ENCODE peak calls at places on chromosome 10, in four cellular contexts. A, I, X and G are unnamed samples.
A peak's percentile ranks its signal among the peaks of the same experiment; 100 is the strongest.

GRCh38 chr10:71475243-71475871 is 78.6 kb downstream of the CDH23 start:
- DNase-seq in A (no peak), I (peak; percentile 49), X (peak; percentile 58), G (no peak)

GRCh38 chr10:118669020-118669766 is 73.7 kb upstream of the PRLHR start:
- DNase-seq in A (no peak), I (no peak), X (no peak), G (no peak)

GRCh38 chr10:80619036-80619435 is 81.3 kb downstream of the SH2D4B start:
- DNase-seq in A (no peak), I (no peak), X (no peak), G (no peak)

GRCh38 chr10:31075434-31075833 is 43.8 kb upstream of the ZNF438 start:
- DNase-seq in A (no peak), I (no peak), X (no peak), G (no peak)

GRCh38 chr10:79608505-79609375 is 2.0 kb upstream of the SFTPA1 start:
- DNase-seq in A (no peak), I (peak; percentile 53), X (no peak), G (peak; percentile 50)

GRCh38 chr10:75111906-75112703 is 649 bp downstream of the SAMD8 start:
- DNase-seq in A (peak; percentile 62), I (peak; percentile 63), X (peak; percentile 78), G (peak; percentile 38)

GRCh38 chr10:94324609-94325233 is 38.0 kb downstream of the NOC3L start:
- DNase-seq in A (no peak), I (no peak), X (no peak), G (no peak)

GRCh38 chr10:94623572-94623971 is 60.0 kb upstream of the CYP2C18 start:
- DNase-seq in A (no peak), I (no peak), X (no peak), G (no peak)

GRCh38 chr10:101676573-101676972 is 18.4 kb downstream of the FBXW4 start:
- DNase-seq in A (no peak), I (no peak), X (no peak), G (no peak)

GRCh38 chr10:86371691-86372090 is 5.1 kb upstream of the GRID1 start:
- DNase-seq in A (no peak), I (no peak), X (peak; percentile 17), G (no peak)

GRCh38 chr10:4407783-4408182 is 418.2 kb upstream of the AKR1E2 start:
- DNase-seq in A (no peak), I (no peak), X (no peak), G (no peak)

GRCh38 chr10:60908896-60909295 is 35.1 kb downstream of the RHOBTB1 start:
- DNase-seq in A (no peak), I (no peak), X (no peak), G (no peak)

GRCh38 chr10:85612378-85612775 is 754.2 kb downstream of the GRID1 start:
- DNase-seq in A (peak; percentile 64), I (no peak), X (no peak), G (peak; percentile 84)

GRCh38 chr10:60495357-60495756 is 105.7 kb upstream of the ANK3 start:
- DNase-seq in A (no peak), I (no peak), X (no peak), G (no peak)

GRCh38 chr10:124524991-124525653 is 63.5 kb downstream of the LHPP start:
- DNase-seq in A (no peak), I (no peak), X (peak; percentile 46), G (no peak)

GRCh38 chr10:5546891-5547683 is 22.3 kb downstream of the CALML3 start:
- DNase-seq in A (no peak), I (no peak), X (peak; percentile 32), G (no peak)

GRCh38 chr10:116030576-116030975 is 242.4 kb downstream of the GFRA1 start:
- DNase-seq in A (no peak), I (no peak), X (no peak), G (no peak)

GRCh38 chr10:7829289-7829834 is 11.1 kb downstream of the TAF3 start:
- DNase-seq in A (no peak), I (no peak), X (no peak), G (no peak)

GRCh38 chr10:124734311-124735166 is 9.6 kb downstream of the FAM53B start:
- DNase-seq in A (peak; percentile 55), I (no peak), X (no peak), G (no peak)

GRCh38 chr10:1348773-1349050 is 292.5 kb downstream of the WDR37 start:
- DNase-seq in A (no peak), I (no peak), X (no peak), G (no peak)

GRCh38 chr10:120421250-120421649 is 35.8 kb upstream of the PLPP4 start:
- DNase-seq in A (no peak), I (no peak), X (no peak), G (no peak)

GRCh38 chr10:100356067-100357017 is 9.3 kb downstream of the SCD start:
- DNase-seq in A (no peak), I (no peak), X (no peak), G (no peak)

GRCh38 chr10:128324058-128324457 is 197.8 kb upstream of the MKI67 start:
- DNase-seq in A (peak; percentile 21), I (no peak), X (no peak), G (no peak)

GRCh38 chr10:123229927-123230630 is 75.9 kb downstream of the BUB3 start:
- DNase-seq in A (no peak), I (no peak), X (no peak), G (no peak)

GRCh38 chr10:60896033-60896432 is 48.0 kb downstream of the RHOBTB1 start:
- DNase-seq in A (no peak), I (no peak), X (no peak), G (no peak)

GRCh38 chr10:49403363-49403762 is 7.5 kb upstream of the DRGX start:
- DNase-seq in A (no peak), I (no peak), X (no peak), G (no peak)

GRCh38 chr10:71963351-71963755 is 842 bp upstream of the CHST3 start:
- DNase-seq in A (no peak), I (no peak), X (peak; percentile 67), G (no peak)

GRCh38 chr10:6988654-6989053 is 408.6 kb upstream of the PRKCQ start:
- DNase-seq in A (no peak), I (no peak), X (no peak), G (no peak)

GRCh38 chr10:670990-671389 is 18.5 kb downstream of the DIP2C start:
- DNase-seq in A (no peak), I (no peak), X (no peak), G (no peak)

GRCh38 chr10:125123363-125124113 is 36.8 kb downstream of the CTBP2 start:
- DNase-seq in A (no peak), I (peak; percentile 94), X (peak; percentile 88), G (no peak)

GRCh38 chr10:30647089-30647488 is 17.5 kb upstream of the LYZL2 start:
- DNase-seq in A (no peak), I (no peak), X (no peak), G (no peak)

GRCh38 chr10:112565434-112566053 is 118.5 kb downstream of the VTI1A start:
- DNase-seq in A (no peak), I (no peak), X (no peak), G (no peak)

GRCh38 chr10:91610919-91611318 is 22.0 kb downstream of the PPP1R3C start:
- DNase-seq in A (no peak), I (no peak), X (no peak), G (no peak)

GRCh38 chr10:91617073-91617580 is 15.7 kb downstream of the PPP1R3C start:
- DNase-seq in A (no peak), I (no peak), X (no peak), G (no peak)

GRCh38 chr10:91616124-91616523 is 16.7 kb downstream of the PPP1R3C start:
- DNase-seq in A (no peak), I (no peak), X (no peak), G (no peak)

GRCh38 chr10:91613411-91614253 is 19.2 kb downstream of the PPP1R3C start:
- DNase-seq in A (no peak), I (no peak), X (no peak), G (no peak)

DNA sequence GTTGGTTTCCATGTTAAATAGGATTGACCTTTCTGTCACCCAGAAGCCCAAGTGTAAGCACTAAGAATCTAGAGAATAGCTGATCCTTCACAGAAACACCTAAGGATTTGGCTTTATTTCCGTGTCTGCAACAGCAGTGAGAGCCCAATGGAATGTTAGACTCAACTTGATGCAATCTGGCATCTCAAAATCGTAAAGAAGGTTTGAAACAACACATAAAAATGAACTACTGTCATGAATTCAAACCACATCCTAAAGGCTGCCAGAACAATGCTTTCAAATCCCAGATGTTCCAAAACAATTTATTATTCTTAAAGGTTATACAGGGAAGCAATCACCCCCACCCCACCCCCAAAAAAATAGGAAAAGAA is 18.6 kb downstream of the PPP1R3C start:
- DNase-seq in A (no peak), I (no peak), X (no peak), G (no peak)
- H3K27ac ChIP-seq in A (no peak overlapping the region), I (no peak overlapping the region), X (no peak overlapping the region), G (no peak overlapping the region)

GRCh38 chr10:95793401-95794045 is 37.6 kb downstream of the ENTPD1 start:
- DNase-seq in A (no peak), I (no peak), X (no peak), G (no peak)
- H3K4me1 ChIP-seq in A (no peaks in the 10 kb centered on the region), I (no peaks in the 10 kb centered on the region), X (no peaks in the 10 kb centered on the region), G (no peaks in the 10 kb centered on the region)

GRCh38 chr10:78433722-78434535 is 400.3 kb downstream of the RPS24 start:
- DNase-seq in A (no peak), I (peak; percentile 57), X (no peak), G (no peak)

GRCh38 chr10:78433063-78433717 is 399.5 kb downstream of the RPS24 start:
- DNase-seq in A (no peak), I (no peak), X (peak; percentile 33), G (no peak)

GRCh38 chr10:78429994-78430393 is 396.3 kb downstream of the RPS24 start:
- DNase-seq in A (no peak), I (no peak), X (no peak), G (no peak)

GRCh38 chr10:78434886-78435285 is 401.2 kb downstream of the RPS24 start:
- DNase-seq in A (no peak), I (no peak), X (no peak), G (no peak)

DNA sequence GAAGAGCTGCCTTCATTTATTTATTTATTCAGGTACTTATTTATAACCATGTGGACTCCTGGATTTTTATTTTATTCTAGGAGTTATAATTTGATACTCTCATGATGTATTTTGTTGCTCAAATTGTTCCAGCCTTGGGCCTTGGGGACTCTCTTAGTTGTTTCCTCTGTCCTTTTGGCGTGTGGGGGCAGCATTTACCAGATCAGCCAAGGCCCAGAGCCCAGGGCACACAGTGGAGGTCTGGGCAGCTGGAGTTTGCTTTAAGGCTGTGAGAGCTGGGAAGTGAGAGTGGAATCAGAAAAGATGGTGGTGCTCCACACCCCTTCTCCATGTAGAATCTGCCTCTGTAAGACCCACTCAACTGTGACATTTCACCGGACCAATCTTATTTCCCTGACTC is 398.9 kb downstream of the RPS24 start:
- DNase-seq in A (no peak), I (no peak), X (peak; percentile 48), G (no peak)
- H3K27ac ChIP-seq in A (no peak overlapping the region), I (no peak overlapping the region), X (no peak overlapping the region), G (no peak overlapping the region)

DNA sequence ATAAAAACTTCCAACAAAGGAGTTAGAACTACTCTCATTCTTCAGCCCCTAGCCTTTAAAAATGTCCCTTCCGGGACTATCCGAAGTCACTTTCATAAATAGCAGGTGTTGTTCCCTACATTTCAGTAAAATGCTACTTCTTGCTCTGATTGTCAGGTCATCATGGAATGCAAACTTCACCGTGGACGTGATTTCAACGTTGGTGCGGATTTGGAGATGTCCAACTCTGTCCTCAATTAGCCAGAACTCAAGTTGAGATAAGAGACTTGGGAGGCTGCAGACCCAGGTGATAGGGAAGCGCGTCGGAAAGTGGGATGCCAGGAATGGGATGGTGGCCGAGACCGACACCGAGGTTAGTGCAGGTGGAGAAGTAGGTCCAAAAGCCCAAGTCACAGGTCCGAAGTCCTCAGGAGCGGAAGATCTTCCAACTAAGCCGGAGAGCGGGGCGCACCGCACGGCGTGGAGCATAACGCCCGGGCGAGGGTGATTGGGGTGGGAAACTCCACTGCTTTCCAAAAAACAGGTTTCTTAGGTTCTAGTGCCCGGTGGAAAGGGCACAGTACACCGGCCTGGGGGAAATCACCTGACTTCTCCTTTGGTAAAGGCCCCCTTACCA is 11.5 kb upstream of the SPAG6 start:
- DNase-seq in A (no peak), I (no peak), X (no peak), G (no peak)
- H3K4me1 ChIP-seq in A (peaks cover 46% of the 10 kb centered on the region), I (no peaks in the 10 kb centered on the region), X (peaks cover 5% of the 10 kb centered on the region), G (peaks cover 29% of the 10 kb centered on the region)